ENCODE peak calls at places on chromosome 3, in eight cellular contexts. O, F, G, P, W, V, C and J are unnamed samples.

GRCh38 chr3:32249184-32249782 is 10.8 kb downstream of the CMTM8 start:
- DNase-seq in O (no peak), F (no peak), G (no peak), P (no peak), W (no peak), V (no peak), C (no peak), J (no peak)

GRCh38 chr3:118102737-118103136 is 931.9 kb downstream of the IGSF11 start:
- DNase-seq in O (no peak), F (no peak), G (no peak), P (no peak), W (no peak), V (no peak), C (no peak), J (peak; percentile 85)

GRCh38 chr3:130316164-130316563 is 29.3 kb upstream of the COL6A5 start:
- DNase-seq in O (peak; percentile 45), F (no peak), G (no peak), P (no peak), W (no peak), V (no peak), C (no peak), J (no peak)

GRCh38 chr3:35648347-35648746 is 9.0 kb downstream of the ARPP21 start:
- DNase-seq in O (peak; percentile 12), F (no peak), G (no peak), P (no peak), W (no peak), V (no peak), C (no peak), J (no peak)

GRCh38 chr3:101531473-101532086 is 18.6 kb upstream of the SENP7 start:
- DNase-seq in O (no peak), F (no peak), G (no peak), P (no peak), W (no peak), V (no peak), C (no peak), J (no peak)

GRCh38 chr3:134677196-134677986 is 26.6 kb upstream of the KY start:
- DNase-seq in O (no peak), F (no peak), G (peak; percentile 8), P (no peak), W (no peak), V (no peak), C (peak; percentile 66), J (peak; percentile 15)

GRCh38 chr3:72951259-72951722 is 45.3 kb upstream of the PPP4R2 start:
- DNase-seq in O (no peak), F (no peak), G (no peak), P (no peak), W (no peak), V (no peak), C (no peak), J (no peak)

GRCh38 chr3:194867270-194867983 is 181.7 kb downstream of the FAM43A start:
- DNase-seq in O (no peak), F (peak; percentile 57), G (no peak), P (no peak), W (peak; percentile 50), V (no peak), C (no peak), J (no peak)

GRCh38 chr3:118244761-118245160 is 789.9 kb downstream of the IGSF11 start:
- DNase-seq in O (no peak), F (no peak), G (no peak), P (no peak), W (no peak), V (no peak), C (no peak), J (no peak)

GRCh38 chr3:146554168-146554760 is 9.9 kb upstream of the PLSCR1 start:
- DNase-seq in O (no peak), F (no peak), G (no peak), P (no peak), W (no peak), V (no peak), C (no peak), J (no peak)

DNA sequence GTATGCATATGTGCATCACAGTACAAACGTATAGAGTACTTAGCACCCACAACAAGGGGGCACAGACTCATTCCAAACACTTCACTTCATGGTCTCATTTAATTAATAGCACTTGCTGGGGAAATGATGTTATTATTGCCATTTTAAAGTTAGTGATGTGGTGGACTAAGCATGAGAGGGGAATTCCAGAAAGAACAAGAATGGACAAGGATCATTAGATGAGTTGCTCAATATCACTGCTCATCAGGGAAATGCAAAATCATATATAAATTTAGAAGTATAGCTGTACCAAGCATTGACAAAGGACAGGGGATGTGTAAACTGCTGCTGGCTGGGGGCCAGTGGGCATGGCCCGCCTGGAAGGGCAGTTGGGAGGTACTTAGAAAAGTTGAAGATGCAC is 14.7 kb downstream of the PRR20G start:
- DNase-seq in O (no peak), F (no peak), G (no peak), P (no peak), W (no peak), V (no peak), C (no peak), J (no peak)
- H3K9me3 ChIP-seq in O (peaks cover 17% of the 10 kb centered on the region), F (no peaks in the 10 kb centered on the region), G (peaks cover 10% of the 10 kb centered on the region), P (peaks cover 5% of the 10 kb centered on the region), W (peaks cover 4% of the 10 kb centered on the region), V (peaks cover under 1% of the 10 kb centered on the region), C (no peaks in the 10 kb centered on the region), J (no peaks in the 10 kb centered on the region)

GRCh38 chr3:62370112-62371031 is 3.0 kb downstream of the FEZF2 start:
- DNase-seq in O (no peak), F (no peak), G (no peak), P (no peak), W (no peak), V (peak; percentile 28), C (no peak), J (no peak)

GRCh38 chr3:62369476-62369743 is 3.9 kb downstream of the FEZF2 start:
- DNase-seq in O (no peak), F (no peak), G (no peak), P (no peak), W (no peak), V (no peak), C (no peak), J (no peak)

GRCh38 chr3:62368705-62369475 is 4.5 kb downstream of the FEZF2 start:
- DNase-seq in O (no peak), F (no peak), G (no peak), P (no peak), W (no peak), V (peak; percentile 22), C (no peak), J (no peak)

GRCh38 chr3:62366093-62366419 is 7.3 kb downstream of the FEZF2 start:
- DNase-seq in O (no peak), F (no peak), G (no peak), P (no peak), W (no peak), V (no peak), C (no peak), J (no peak)

GRCh38 chr3:62367735-62368704 is 5.3 kb downstream of the FEZF2 start:
- DNase-seq in O (no peak), F (no peak), G (no peak), P (no peak), W (no peak), V (no peak), C (no peak), J (no peak)
- H3K9me3 ChIP-seq in O (no peaks in the 10 kb centered on the region), F (no peaks in the 10 kb centered on the region), G (no peaks in the 10 kb centered on the region), P (no peaks in the 10 kb centered on the region), W (no peaks in the 10 kb centered on the region), V (peaks cover 4% of the 10 kb centered on the region), C (no peaks in the 10 kb centered on the region), J (no peaks in the 10 kb centered on the region)

GRCh38 chr3:175980731-175981130 is 1121.6 kb downstream of the NAALADL2 start:
- DNase-seq in O (no peak), F (no peak), G (no peak), P (no peak), W (no peak), V (no peak), C (no peak), J (no peak)

GRCh38 chr3:175983369-175983768 is 1124.2 kb downstream of the NAALADL2 start:
- DNase-seq in O (no peak), F (no peak), G (no peak), P (no peak), W (no peak), V (no peak), C (no peak), J (no peak)

GRCh38 chr3:175989161-175989560 is 1130.0 kb downstream of the NAALADL2 start:
- DNase-seq in O (no peak), F (no peak), G (no peak), P (no peak), W (no peak), V (no peak), C (no peak), J (no peak)

GRCh38 chr3:175988401-175988800 is 1129.3 kb downstream of the NAALADL2 start:
- DNase-seq in O (no peak), F (no peak), G (no peak), P (no peak), W (no peak), V (no peak), C (no peak), J (no peak)

GRCh38 chr3:175985781-175986180 is 1126.6 kb downstream of the NAALADL2 start:
- DNase-seq in O (no peak), F (no peak), G (no peak), P (no peak), W (no peak), V (no peak), C (no peak), J (no peak)
- H3K9me3 ChIP-seq in O (peaks cover 2% of the 10 kb centered on the region), F (no peaks in the 10 kb centered on the region), G (no peaks in the 10 kb centered on the region), P (no peaks in the 10 kb centered on the region), W (no peaks in the 10 kb centered on the region), V (no peaks in the 10 kb centered on the region), C (no peaks in the 10 kb centered on the region), J (no peaks in the 10 kb centered on the region)

GRCh38 chr3:128854382-128854939 is 25.0 kb upstream of the ACAD9 start:
- DNase-seq in O (no peak), F (no peak), G (no peak), P (no peak), W (no peak), V (no peak), C (no peak), J (no peak)
- H3K9me3 ChIP-seq in O (peaks cover 38% of the 10 kb centered on the region), F (peaks cover 5% of the 10 kb centered on the region), G (peaks cover 28% of the 10 kb centered on the region), P (peaks cover 3% of the 10 kb centered on the region), W (no peaks in the 10 kb centered on the region), V (peaks cover 3% of the 10 kb centered on the region), C (peaks cover 16% of the 10 kb centered on the region), J (no peaks in the 10 kb centered on the region)

DNA sequence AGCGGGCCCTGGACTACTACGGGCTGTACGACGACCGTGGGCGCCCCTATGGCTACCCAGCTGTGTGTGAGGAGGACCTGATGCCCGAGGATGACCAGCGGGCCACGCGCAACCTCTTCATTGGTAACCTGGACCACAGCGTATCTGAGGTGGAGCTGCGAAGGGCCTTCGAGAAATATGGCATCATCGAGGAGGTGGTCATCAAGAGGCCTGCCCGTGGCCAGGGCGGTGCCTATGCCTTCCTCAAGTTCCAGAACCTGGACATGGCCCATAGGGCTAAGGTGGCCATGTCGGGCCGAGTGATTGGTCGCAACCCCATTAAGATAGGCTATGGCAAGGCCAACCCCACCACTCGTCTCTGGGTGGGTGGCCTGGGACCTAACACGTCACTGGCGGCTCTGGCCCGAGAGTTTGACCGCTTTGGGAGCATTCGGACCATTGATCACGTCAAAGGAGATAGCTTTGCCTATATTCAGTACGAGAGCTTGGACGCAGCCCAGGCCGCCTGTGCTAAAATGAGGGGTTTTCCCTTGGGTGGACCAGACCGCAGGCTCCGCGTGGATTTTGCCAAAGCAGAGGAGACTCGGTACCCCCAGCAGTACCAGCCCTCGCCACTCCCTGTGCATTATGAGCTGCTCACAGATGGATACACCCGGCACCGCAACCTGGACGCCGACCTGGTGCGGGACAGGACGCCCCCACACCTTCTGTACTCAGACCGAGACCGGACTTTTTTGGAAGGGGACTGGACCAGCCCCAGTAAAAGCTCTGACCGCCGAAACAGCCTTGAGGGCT is 1.4 kb downstream of the RBM15B start:
- DNase-seq in O (no peak), F (no peak), G (no peak), P (no peak), W (no peak), V (no peak), C (peak; percentile 13), J (no peak)
- H3K9me3 ChIP-seq in O (no peaks in the 10 kb centered on the region), F (no peaks in the 10 kb centered on the region), G (peaks cover 15% of the 10 kb centered on the region), P (no peaks in the 10 kb centered on the region), W (no peaks in the 10 kb centered on the region), V (no peaks in the 10 kb centered on the region), C (no peaks in the 10 kb centered on the region), J (no peaks in the 10 kb centered on the region)